ENCODE peak calls at places on chromosome 1, in nine cellular contexts. One of them, this sample, is unnamed. For H3K4me1, the result is how much of the 10 kb centered on the place peaks cover.

GRCh38 chr1:90719321-90720136 is 2.4 kb upstream of the BARHL2 start:
- DNase-seq in HCT116: no peak
- DNase-seq in neural progenitor cell: peak
- DNase-seq in PC-3: no peak
- DNase-seq in SK-N-SH: no peak
- DNase-seq in MM.1S: no peak
- DNase-seq in GM23338: peak
- DNase-seq in GM23248: peak
- DNase-seq in hepatocyte: no peak
- DNase-seq in this sample: no peak

GRCh38 chr1:25579947-25580309 is 36.5 kb downstream of the LDLRAP1 start:
- DNase-seq in hepatocyte: no peak
- DNase-seq in HCT116: no peak
- DNase-seq in neural progenitor cell: no peak
- DNase-seq in SK-N-SH: peak
- DNase-seq in GM23248: no peak
- DNase-seq in PC-3: no peak
- DNase-seq in MM.1S: no peak
- DNase-seq in GM23338: no peak
- DNase-seq in this sample: no peak

GRCh38 chr1:94299627-94300552 is 62.5 kb upstream of the ARHGAP29 start:
- DNase-seq in hepatocyte: peak
- DNase-seq in GM23248: peak
- DNase-seq in neural progenitor cell: no peak
- DNase-seq in GM23338: peak
- DNase-seq in SK-N-SH: no peak
- DNase-seq in HCT116: peak
- DNase-seq in PC-3: peak
- DNase-seq in MM.1S: no peak
- DNase-seq in this sample: no peak

GRCh38 chr1:68378296-68379084 is 71.3 kb downstream of the RPE65 start:
- DNase-seq in hepatocyte: peak
- DNase-seq in MM.1S: no peak
- DNase-seq in GM23338: no peak
- DNase-seq in HCT116: peak
- DNase-seq in SK-N-SH: no peak
- DNase-seq in GM23248: peak
- DNase-seq in neural progenitor cell: no peak
- DNase-seq in PC-3: peak
- DNase-seq in this sample: no peak

GRCh38 chr1:154809436-154810413 is 60.4 kb downstream of the KCNN3 start:
- DNase-seq in MM.1S: no peak
- DNase-seq in HCT116: no peak
- DNase-seq in GM23248: peak
- DNase-seq in PC-3: peak
- DNase-seq in GM23338: no peak
- DNase-seq in SK-N-SH: no peak
- DNase-seq in neural progenitor cell: no peak
- DNase-seq in hepatocyte: no peak
- DNase-seq in this sample: no peak

GRCh38 chr1:80023366-80023765 is 1016.8 kb upstream of the ADGRL4 start:
- DNase-seq in neural progenitor cell: no peak
- DNase-seq in GM23338: no peak
- DNase-seq in PC-3: peak
- DNase-seq in GM23248: peak
- DNase-seq in hepatocyte: no peak
- DNase-seq in MM.1S: no peak
- DNase-seq in HCT116: no peak
- DNase-seq in SK-N-SH: no peak
- DNase-seq in this sample: no peak

GRCh38 chr1:41371630-41372599 is 10.7 kb downstream of the FOXO6 start:
- DNase-seq in PC-3: no peak
- DNase-seq in SK-N-SH: peak
- DNase-seq in GM23338: peak
- DNase-seq in GM23248: no peak
- DNase-seq in neural progenitor cell: peak
- DNase-seq in HCT116: no peak
- DNase-seq in hepatocyte: no peak
- DNase-seq in MM.1S: no peak
- DNase-seq in this sample: no peak

GRCh38 chr1:9822490-9822889 is 1.3 kb downstream of the CLSTN1 start:
- DNase-seq in PC-3: no peak
- DNase-seq in SK-N-SH: no peak
- DNase-seq in GM23248: peak
- DNase-seq in neural progenitor cell: no peak
- DNase-seq in MM.1S: peak
- DNase-seq in HCT116: no peak
- DNase-seq in GM23338: no peak
- DNase-seq in hepatocyte: no peak
- DNase-seq in this sample: no peak

GRCh38 chr1:230509281-230509977 is 83.3 kb upstream of the PGBD5 start:
- DNase-seq in PC-3: no peak
- DNase-seq in GM23338: no peak
- DNase-seq in MM.1S: peak
- DNase-seq in neural progenitor cell: no peak
- DNase-seq in GM23248: peak
- DNase-seq in SK-N-SH: no peak
- DNase-seq in hepatocyte: peak
- DNase-seq in HCT116: no peak
- DNase-seq in this sample: peak

GRCh38 chr1:9307303-9307702 is 14.6 kb downstream of the SPSB1 start:
- DNase-seq in SK-N-SH: peak
- DNase-seq in GM23338: no peak
- DNase-seq in MM.1S: no peak
- DNase-seq in PC-3: no peak
- DNase-seq in hepatocyte: no peak
- DNase-seq in neural progenitor cell: no peak
- DNase-seq in HCT116: no peak
- DNase-seq in GM23248: no peak
- DNase-seq in this sample: no peak

GRCh38 chr1:32094721-32095521 is 12.9 kb upstream of the KPNA6 start:
- DNase-seq in MM.1S: no peak
- DNase-seq in GM23248: no peak
- DNase-seq in GM23338: no peak
- DNase-seq in hepatocyte: peak
- DNase-seq in neural progenitor cell: no peak
- DNase-seq in HCT116: no peak
- DNase-seq in SK-N-SH: no peak
- DNase-seq in PC-3: peak
- DNase-seq in this sample: no peak
- TF ChIP-seq EZH2phosphoT487 in MM.1S: no peak
- TF ChIP-seq EZH2phosphoT487 in GM23248: no peak
- TF ChIP-seq EZH2phosphoT487 in GM23338: no peak
- TF ChIP-seq EZH2phosphoT487 in hepatocyte: no peak
- TF ChIP-seq EZH2phosphoT487 in neural progenitor cell: no peak
- TF ChIP-seq EZH2phosphoT487 in HCT116: no peak
- TF ChIP-seq EZH2phosphoT487 in SK-N-SH: no peak
- TF ChIP-seq EZH2phosphoT487 in PC-3: no peak
- TF ChIP-seq EZH2phosphoT487 in this sample: no peak

GRCh38 chr1:20731057-20731991 is 1.2 kb downstream of the SH2D5 start:
- DNase-seq in MM.1S: no peak
- DNase-seq in GM23338: no peak
- DNase-seq in HCT116: no peak
- DNase-seq in SK-N-SH: peak
- DNase-seq in GM23248: peak
- DNase-seq in neural progenitor cell: no peak
- DNase-seq in PC-3: no peak
- DNase-seq in hepatocyte: no peak
- DNase-seq in this sample: no peak
- H3K4me3 ChIP-seq in MM.1S: no peak
- H3K4me3 ChIP-seq in GM23338: peak
- H3K4me3 ChIP-seq in HCT116: peak
- H3K4me3 ChIP-seq in SK-N-SH: peak
- H3K4me3 ChIP-seq in GM23248: peak
- H3K4me3 ChIP-seq in neural progenitor cell: peak
- H3K4me3 ChIP-seq in PC-3: peak
- H3K4me3 ChIP-seq in hepatocyte: peak
- H3K4me3 ChIP-seq in this sample: peak

DNA sequence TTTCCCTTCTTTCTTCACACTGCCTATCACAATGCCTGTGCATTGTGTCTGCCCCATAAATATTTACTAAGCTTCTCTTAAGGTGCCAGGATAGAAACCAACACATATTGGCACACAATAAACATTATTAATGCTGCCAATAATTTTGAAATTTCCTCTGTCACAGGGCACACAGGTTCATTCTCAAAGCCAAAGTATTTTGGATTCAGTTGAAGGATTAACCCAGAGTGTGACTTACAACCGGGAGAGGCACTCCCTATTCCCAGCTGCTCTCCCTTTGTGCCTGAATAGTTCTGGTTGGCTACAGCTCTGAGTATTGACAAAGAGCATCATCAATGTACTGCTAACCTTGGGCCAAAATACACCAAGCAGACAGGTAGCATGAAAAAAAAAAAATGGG is 46.6 kb upstream of the ATP1A1 start:
- DNase-seq in HCT116: no peak
- DNase-seq in PC-3: no peak
- DNase-seq in neural progenitor cell: no peak
- DNase-seq in MM.1S: no peak
- DNase-seq in hepatocyte: no peak
- DNase-seq in SK-N-SH: no peak
- DNase-seq in GM23248: no peak
- DNase-seq in GM23338: no peak
- DNase-seq in this sample: no peak
- H3K4me1 ChIP-seq in HCT116: under half
- H3K4me1 ChIP-seq in PC-3: under half
- H3K4me1 ChIP-seq in neural progenitor cell: under half
- H3K4me1 ChIP-seq in MM.1S: under half
- H3K4me1 ChIP-seq in hepatocyte: under half
- H3K4me1 ChIP-seq in SK-N-SH: under half
- H3K4me1 ChIP-seq in GM23248: under half
- H3K4me1 ChIP-seq in GM23338: under half
- H3K4me1 ChIP-seq in this sample: half or more

GRCh38 chr1:209398330-209398991 is 185.1 kb upstream of the CAMK1G start:
- DNase-seq in hepatocyte: peak
- DNase-seq in GM23248: peak
- DNase-seq in HCT116: no peak
- DNase-seq in neural progenitor cell: no peak
- DNase-seq in SK-N-SH: peak
- DNase-seq in PC-3: peak
- DNase-seq in GM23338: peak
- DNase-seq in MM.1S: peak
- DNase-seq in this sample: no peak
- TF ChIP-seq EZH2phosphoT487 in hepatocyte: no peak
- TF ChIP-seq EZH2phosphoT487 in GM23248: no peak
- TF ChIP-seq EZH2phosphoT487 in HCT116: no peak
- TF ChIP-seq EZH2phosphoT487 in neural progenitor cell: no peak
- TF ChIP-seq EZH2phosphoT487 in SK-N-SH: no peak
- TF ChIP-seq EZH2phosphoT487 in PC-3: no peak
- TF ChIP-seq EZH2phosphoT487 in GM23338: no peak
- TF ChIP-seq EZH2phosphoT487 in MM.1S: no peak
- TF ChIP-seq EZH2phosphoT487 in this sample: no peak